ENCODE peak calls at places on chromosomes 4 and X, in nine cellular contexts. Y is HepG2, U is sigmoid colon, Z is esophagus squamous epithelium, T is ovary, E is spleen, K is suprapubic skin, M is tibial nerve, V is transverse colon. F is an unnamed sample.

GRCh38 chr4:2075171-2075986 is 16.3 kb downstream of the NAT8L start:
- DNase-seq in Y (no peak), U (peak), Z (no peak), T (no peak), E (peak), K (no peak), M (no peak), V (no peak), F (no peak)

GRCh38 chrX:79094075-79094832 is 50.2 kb upstream of the GPR174 start:
- DNase-seq in Y (no peak), U (no peak), Z (no peak), T (no peak), E (no peak), K (no peak), M (no peak), V (no peak), F (no peak)

GRCh38 chr4:46506876-46507275 is 116.9 kb upstream of the GABRA2 start:
- DNase-seq in Y (no peak), U (no peak), Z (no peak), T (no peak), E (no peak), K (no peak), M (no peak), V (no peak), F (no peak)

GRCh38 chrX:40996886-40997530 is 88.2 kb upstream of the USP9X start:
- DNase-seq in Y (peak), U (no peak), Z (no peak), T (no peak), E (no peak), K (no peak), M (no peak), V (no peak), F (no peak)

GRCh38 chrX:19382500-19383145 is 38.9 kb downstream of the PDHA1 start:
- DNase-seq in Y (peak), U (peak), Z (no peak), T (no peak), E (peak), K (no peak), M (peak), V (peak), F (no peak)

GRCh38 chrX:93422693-93423092 is 250.7 kb downstream of the NAP1L3 start:
- DNase-seq in Y (peak), U (no peak), Z (no peak), T (no peak), E (no peak), K (no peak), M (no peak), V (no peak), F (peak)

GRCh38 chrX:133380882-133381619 is 34.2 kb downstream of the GPC4 start:
- DNase-seq in Y (no peak), U (no peak), Z (no peak), T (no peak), E (no peak), K (no peak), M (no peak), V (no peak), F (no peak)

GRCh38 chr4:64713256-64713840 is 304.1 kb upstream of the TECRL start:
- DNase-seq in Y (peak), U (no peak), Z (no peak), T (no peak), E (no peak), K (no peak), M (no peak), V (no peak), F (no peak)

GRCh38 chrX:40318796-40319195 is 221.0 kb upstream of the BCOR start:
- DNase-seq in Y (no peak), U (peak), Z (no peak), T (no peak), E (no peak), K (no peak), M (no peak), V (no peak), F (no peak)

GRCh38 chr4:124904723-124905390 is 192.3 kb upstream of the ANKRD50 start:
- DNase-seq in Y (no peak), U (no peak), Z (no peak), T (no peak), E (no peak), K (no peak), M (no peak), V (no peak), F (no peak)

GRCh38 chr4:44016582-44017421 is 431.8 kb downstream of the KCTD8 start:
- DNase-seq in Y (peak), U (no peak), Z (no peak), T (no peak), E (no peak), K (no peak), M (no peak), V (no peak), F (peak)

GRCh38 chrX:70132244-70132643 is 1.0 kb upstream of the IGBP1 start:
- DNase-seq in Y (no peak), U (no peak), Z (no peak), T (no peak), E (no peak), K (no peak), M (no peak), V (no peak), F (no peak)

GRCh38 chr4:188532751-188533150 is 393.5 kb downstream of the TRIML1 start:
- DNase-seq in Y (no peak), U (no peak), Z (no peak), T (no peak), E (no peak), K (no peak), M (no peak), V (no peak), F (no peak)

GRCh38 chr4:124253080-124253479 is 459.5 kb downstream of the ANKRD50 start:
- DNase-seq in Y (no peak), U (no peak), Z (no peak), T (no peak), E (no peak), K (no peak), M (no peak), V (no peak), F (no peak)

GRCh38 chrX:40177942-40178715 is 80.4 kb upstream of the BCOR start:
- DNase-seq in Y (no peak), U (no peak), Z (no peak), T (no peak), E (peak), K (no peak), M (no peak), V (no peak), F (no peak)

GRCh38 chr4:4269326-4269725 is 20.6 kb downstream of the LYAR start:
- DNase-seq in Y (no peak), U (no peak), Z (no peak), T (no peak), E (peak), K (no peak), M (no peak), V (peak), F (no peak)

GRCh38 chrX:115067812-115068211 is 50.4 kb upstream of the IL13RA2 start:
- DNase-seq in Y (no peak), U (no peak), Z (no peak), T (no peak), E (no peak), K (no peak), M (no peak), V (no peak), F (no peak)

GRCh38 chr4:118158946-118159345 is 124.7 kb downstream of the NDST3 start:
- DNase-seq in Y (no peak), U (no peak), Z (no peak), T (no peak), E (no peak), K (no peak), M (no peak), V (no peak), F (no peak)

GRCh38 chrX:40938418-40938817 is 146.8 kb upstream of the USP9X start:
- DNase-seq in Y (no peak), U (no peak), Z (no peak), T (no peak), E (no peak), K (no peak), M (no peak), V (no peak), F (no peak)

GRCh38 chr4:168304744-168305459 is 13.7 kb downstream of the DDX60 start:
- DNase-seq in Y (no peak), U (no peak), Z (no peak), T (no peak), E (no peak), K (no peak), M (no peak), V (no peak), F (no peak)

GRCh38 chrX:86806786-86807185 is 658.5 kb downstream of the DACH2 start:
- DNase-seq in Y (peak), U (no peak), Z (no peak), T (no peak), E (no peak), K (no peak), M (no peak), V (no peak), F (no peak)

GRCh38 chr4:5897674-5898073 is 4.8 kb upstream of the CRMP1 start:
- DNase-seq in Y (no peak), U (no peak), Z (no peak), T (no peak), E (no peak), K (no peak), M (no peak), V (no peak), F (no peak)

GRCh38 chr4:56619160-56619559 is 61.9 kb downstream of the HOPX start:
- DNase-seq in Y (no peak), U (no peak), Z (no peak), T (no peak), E (no peak), K (no peak), M (no peak), V (no peak), F (no peak)

GRCh38 chr4:38131371-38132139 is 171.4 kb downstream of the PTTG2 start:
- DNase-seq in Y (no peak), U (no peak), Z (no peak), T (no peak), E (no peak), K (no peak), M (no peak), V (peak), F (no peak)

GRCh38 chrX:31279359-31279758 is 207.5 kb upstream of the FTHL17 start:
- DNase-seq in Y (peak), U (no peak), Z (no peak), T (no peak), E (no peak), K (no peak), M (no peak), V (no peak), F (no peak)

GRCh38 chrX:68252664-68253063 is 180.6 kb downstream of the OPHN1 start:
- DNase-seq in Y (no peak), U (no peak), Z (no peak), T (no peak), E (no peak), K (no peak), M (no peak), V (no peak), F (no peak)

GRCh38 chr4:176436500-176436973 is 116.8 kb downstream of the SPCS3 start:
- DNase-seq in Y (no peak), U (no peak), Z (no peak), T (no peak), E (no peak), K (no peak), M (no peak), V (no peak), F (peak)

GRCh38 chr4:79603681-79604080 is 195.7 kb upstream of the GK2 start:
- DNase-seq in Y (no peak), U (no peak), Z (no peak), T (no peak), E (no peak), K (no peak), M (no peak), V (no peak), F (no peak)

GRCh38 chr4:71004281-71004851 is 10.9 kb downstream of the DCK start:
- DNase-seq in Y (peak), U (no peak), Z (no peak), T (no peak), E (peak), K (no peak), M (no peak), V (peak), F (no peak)

GRCh38 chr4:38612996-38613395 is 51.0 kb upstream of the KLF3 start:
- DNase-seq in Y (no peak), U (no peak), Z (no peak), T (no peak), E (no peak), K (no peak), M (no peak), V (no peak), F (no peak)

GRCh38 chrX:47144626-47145407 is at the start of the genes NDUFB11 and RBM10:
- DNase-seq in Y (peak), U (peak), Z (peak), T (peak), E (peak), K (peak), M (peak), V (peak), F (peak)
- TF ChIP-seq POLR2A in Y (peak), U (peak), Z (peak), T (peak), E (no peak), K (no peak), M (peak), V (peak), F (peak)

GRCh38 chrX:129797251-129797906 is 17.6 kb downstream of the SASH3 start:
- DNase-seq in Y (no peak), U (peak), Z (no peak), T (no peak), E (no peak), K (no peak), M (no peak), V (no peak), F (no peak)
- TF ChIP-seq POLR2A in Y (no peak), U (no peak), Z (no peak), T (no peak), E (no peak), K (no peak), M (no peak), V (no peak), F (no peak)

GRCh38 chrX:349702-350101 is 31.1 kb upstream of the GTPBP6 start:
- DNase-seq in Y (no peak), U (no peak), Z (no peak), T (no peak), E (peak), K (no peak), M (no peak), V (no peak), F (no peak)

GRCh38 chrX:352181-352580 is 33.6 kb upstream of the GTPBP6 start:
- DNase-seq in Y (no peak), U (no peak), Z (no peak), T (no peak), E (peak), K (no peak), M (no peak), V (no peak), F (no peak)

GRCh38 chrX:351736-352135 is 33.1 kb upstream of the GTPBP6 start:
- DNase-seq in Y (no peak), U (no peak), Z (no peak), T (no peak), E (peak), K (no peak), M (no peak), V (no peak), F (no peak)

GRCh38 chrX:350148-350533 is 31.5 kb upstream of the GTPBP6 start:
- DNase-seq in Y (no peak), U (no peak), Z (no peak), T (no peak), E (peak), K (no peak), M (no peak), V (no peak), F (no peak)

GRCh38 chrX:350534-351321 is 32.1 kb upstream of the GTPBP6 start:
- DNase-seq in Y (no peak), U (peak), Z (no peak), T (no peak), E (peak), K (no peak), M (no peak), V (no peak), F (no peak)
- TF ChIP-seq POLR2A in Y (no peak), U (no peak), Z (no peak), T (no peak), E (no peak), K (no peak), M (no peak), V (no peak), F (no peak)

GRCh38 chrX:154748712-154749339 is 2.1 kb downstream of the GAB3 start:
- DNase-seq in Y (peak), U (peak), Z (no peak), T (no peak), E (no peak), K (no peak), M (no peak), V (no peak), F (no peak)

GRCh38 chrX:154750301-154751120 is at the start of gene GAB3:
- DNase-seq in Y (no peak), U (no peak), Z (no peak), T (peak), E (peak), K (peak), M (no peak), V (peak), F (no peak)

GRCh38 chrX:154751669-154752271 is 893 bp upstream of the GAB3 start:
- DNase-seq in Y (no peak), U (no peak), Z (no peak), T (no peak), E (no peak), K (no peak), M (no peak), V (no peak), F (no peak)

GRCh38 chrX:154749856-154750255 is 1.0 kb downstream of the GAB3 start:
- DNase-seq in Y (no peak), U (no peak), Z (no peak), T (no peak), E (no peak), K (no peak), M (no peak), V (no peak), F (no peak)

DNA sequence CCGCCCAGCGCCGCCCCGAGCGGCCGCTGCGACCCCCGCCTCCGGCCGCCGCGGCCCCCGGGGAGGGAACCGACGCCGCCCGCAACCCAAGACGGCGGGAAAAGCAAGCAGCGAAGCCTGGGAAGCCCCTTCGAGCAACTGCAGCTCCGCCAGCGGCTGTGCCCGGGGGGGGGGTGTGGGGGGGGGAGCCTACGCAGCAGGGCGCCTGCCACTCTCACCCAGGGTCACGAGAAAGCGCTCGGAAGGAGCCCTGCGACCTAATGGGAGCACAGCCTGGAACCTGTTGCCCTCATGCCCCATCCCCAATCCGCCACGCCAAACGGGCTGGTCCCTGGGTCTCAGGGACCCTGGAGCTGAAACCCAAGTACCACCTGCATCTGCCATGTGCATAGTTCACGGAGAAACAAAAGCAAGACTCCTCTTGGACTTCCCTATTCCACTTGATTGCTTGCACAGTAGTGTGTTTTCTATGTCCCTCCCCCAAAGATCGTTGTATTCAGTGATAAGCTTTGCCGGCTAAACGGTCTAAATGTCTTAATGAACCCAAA is 318 bp upstream of the GAB3 start:
- DNase-seq in Y (no peak), U (no peak), Z (no peak), T (no peak), E (peak), K (no peak), M (no peak), V (no peak), F (no peak)
- TF ChIP-seq POLR2A in Y (no peak), U (no peak), Z (no peak), T (no peak), E (no peak), K (no peak), M (no peak), V (no peak), F (no peak)

GRCh38 chrX:14872851-14873675 is at the start of the genes FANCB and MOSPD2:
- DNase-seq in Y (peak), U (peak), Z (peak), T (peak), E (peak), K (peak), M (peak), V (peak), F (peak)
- TF ChIP-seq POLR2A in Y (peak), U (no peak), Z (peak), T (no peak), E (no peak), K (no peak), M (peak), V (peak), F (peak)

GRCh38 chr4:968221-968620 is 5.1 kb downstream of the DGKQ start:
- DNase-seq in Y (no peak), U (no peak), Z (no peak), T (no peak), E (peak), K (no peak), M (no peak), V (no peak), F (no peak)
- TF ChIP-seq POLR2A in Y (no peak), U (no peak), Z (no peak), T (no peak), E (no peak), K (no peak), M (no peak), V (no peak), F (no peak)

GRCh38 chrX:100410083-100410590 is at the start of gene PCDH19:
- DNase-seq in Y (no peak), U (peak), Z (no peak), T (peak), E (peak), K (peak), M (peak), V (peak), F (no peak)
- TF ChIP-seq POLR2A in Y (no peak), U (no peak), Z (peak), T (peak), E (no peak), K (no peak), M (peak), V (peak), F (peak)

GRCh38 chrX:154548028-154548316 is 552 bp downstream of the IKBKG start:
- DNase-seq in Y (no peak), U (no peak), Z (no peak), T (no peak), E (no peak), K (no peak), M (no peak), V (no peak), F (no peak)

GRCh38 chrX:154546354-154547244 is at the start of gene G6PD:
- DNase-seq in Y (peak), U (no peak), Z (no peak), T (no peak), E (peak), K (peak), M (peak), V (peak), F (peak)

GRCh38 chrX:154545673-154546274 is 872 bp downstream of the G6PD start:
- DNase-seq in Y (no peak), U (no peak), Z (no peak), T (no peak), E (peak), K (no peak), M (no peak), V (no peak), F (no peak)

GRCh38 chrX:154549766-154550165 is 2.3 kb downstream of the IKBKG start:
- DNase-seq in Y (no peak), U (no peak), Z (no peak), T (no peak), E (no peak), K (no peak), M (no peak), V (no peak), F (no peak)

DNA sequence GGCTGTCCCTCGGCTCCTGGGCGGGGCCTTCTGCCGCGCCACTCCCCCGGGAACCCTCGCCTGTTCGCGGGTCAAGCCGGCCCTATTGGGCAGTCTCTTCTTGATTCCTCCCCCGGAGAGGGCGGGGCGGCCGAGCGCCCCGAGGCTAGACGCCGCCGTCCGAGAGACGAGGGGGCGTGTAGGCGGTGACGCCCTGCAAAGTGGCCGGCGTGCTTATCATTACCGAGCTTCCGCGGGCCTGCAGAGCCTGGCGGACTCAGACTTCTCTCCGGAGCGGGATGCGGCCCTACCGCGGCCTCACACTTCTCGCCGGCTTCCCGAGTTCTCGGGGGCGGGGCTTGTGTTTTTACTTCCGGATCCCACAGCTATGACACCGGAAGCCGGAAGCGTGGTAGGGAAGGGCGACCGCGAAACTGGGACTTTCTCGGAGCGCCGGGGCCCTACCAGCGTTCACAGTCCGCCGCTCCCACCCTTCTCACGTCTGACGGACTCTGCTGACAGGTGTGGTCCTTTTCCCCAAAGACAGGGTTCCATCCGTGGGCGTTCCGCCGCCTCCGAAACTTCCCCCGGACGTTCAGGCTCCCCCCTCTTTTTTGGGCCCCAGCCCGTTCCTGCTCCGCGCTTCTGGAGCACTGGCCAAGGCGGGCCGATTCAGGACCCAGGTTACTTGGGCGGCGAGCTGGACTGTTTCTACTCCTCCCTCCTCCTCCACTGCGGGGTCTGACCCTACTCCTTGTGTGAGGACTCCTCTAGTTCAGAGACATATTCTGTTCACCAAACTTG is at the start of gene IKBKG:
- DNase-seq in Y (peak), U (peak), Z (peak), T (peak), E (no peak), K (peak), M (peak), V (peak), F (peak)
- TF ChIP-seq POLR2A in Y (no peak), U (peak), Z (peak), T (peak), E (no peak), K (no peak), M (peak), V (peak), F (no peak)

F was measured in H54.